ENCODE peak calls at places on chromosomes 16 and 17, in ten cellular contexts. P is stimulated activated CD4-positive, alpha-beta T cell treated with anti-CD3 and anti-CD28 coated beads, Interleukin-1b, Interleukin-23, amount 100 ng/mL, for 1 hour; B is hippocampal formation; K is M059J; M is astrocyte; T is heart right ventricle; H is activated CD4-positive, alpha-beta T cell treated with anti-CD3 and anti-CD28 coated beads, Interleukin-2, amount 50 U/mL, for 48 hours; X is AG09309; U is T-helper 2 cell; L is left kidney. W is an unnamed sample.

GRCh38 chr17:47989700-47990099 is 18.8 kb downstream of the CDK5RAP3 start:
- DNase-seq in P (no peak), B (no peak), K (no peak), M (no peak), T (no peak), H (no peak), X (no peak), U (no peak), L (no peak), W (no peak)

GRCh38 chr17:8326591-8327583 is 12.8 kb upstream of the ODF4 start:
- DNase-seq in P (no peak), B (no peak), K (peak), M (peak), T (peak), H (peak), X (no peak), U (no peak), L (peak), W (peak)

GRCh38 chr17:37726891-37727780 is 17.7 kb downstream of the HNF1B start:
- DNase-seq in P (no peak), B (no peak), K (no peak), M (no peak), T (no peak), H (no peak), X (no peak), U (no peak), L (peak), W (no peak)

GRCh38 chr16:49631521-49632041 is 224.3 kb downstream of the ZNF423 start:
- DNase-seq in P (no peak), B (no peak), K (peak), M (peak), T (no peak), H (no peak), X (peak), U (no peak), L (peak), W (no peak)

GRCh38 chr17:4476017-4476416 is 22.7 kb upstream of the SPNS2 start:
- DNase-seq in P (no peak), B (no peak), K (no peak), M (no peak), T (no peak), H (no peak), X (no peak), U (no peak), L (no peak), W (no peak)

GRCh38 chr17:17156107-17156506 is 50.0 kb downstream of the PLD6 start:
- DNase-seq in P (no peak), B (no peak), K (peak), M (peak), T (no peak), H (no peak), X (no peak), U (no peak), L (no peak), W (no peak)

GRCh38 chr16:87933140-87933495 is 3.2 kb downstream of the CA5A start:
- DNase-seq in P (no peak), B (no peak), K (no peak), M (no peak), T (no peak), H (no peak), X (no peak), U (no peak), L (no peak), W (no peak)

GRCh38 chr17:57600092-57600491 is 145.0 kb downstream of the CCDC182 start:
- DNase-seq in P (no peak), B (no peak), K (no peak), M (peak), T (no peak), H (no peak), X (no peak), U (no peak), L (no peak), W (no peak)

GRCh38 chr17:73494096-73494954 is 149.9 kb downstream of the SDK2 start:
- DNase-seq in P (no peak), B (no peak), K (no peak), M (no peak), T (no peak), H (no peak), X (no peak), U (no peak), L (no peak), W (no peak)

GRCh38 chr17:34663714-34664113 is 84.3 kb downstream of the TMEM132E start:
- DNase-seq in P (no peak), B (no peak), K (no peak), M (no peak), T (no peak), H (no peak), X (no peak), U (no peak), L (no peak), W (no peak)

GRCh38 chr16:56068314-56068713 is 123.0 kb upstream of the GNAO1 start:
- DNase-seq in P (no peak), B (no peak), K (no peak), M (no peak), T (no peak), H (no peak), X (no peak), U (no peak), L (peak), W (no peak)

GRCh38 chr17:50423553-50424159 is 2.4 kb upstream of the ACSF2 start:
- DNase-seq in P (no peak), B (no peak), K (peak), M (peak), T (no peak), H (no peak), X (peak), U (no peak), L (peak), W (no peak)

GRCh38 chr16:57682809-57683318 is 11.7 kb upstream of the DRC7 start:
- DNase-seq in P (no peak), B (no peak), K (no peak), M (no peak), T (no peak), H (no peak), X (no peak), U (no peak), L (no peak), W (no peak)

GRCh38 chr16:57141822-57142631 is 43.8 kb downstream of the PSME3IP1 start:
- DNase-seq in P (no peak), B (no peak), K (no peak), M (no peak), T (no peak), H (peak), X (no peak), U (no peak), L (peak), W (peak)

GRCh38 chr16:85686912-85687591 is 1.7 kb downstream of the GINS2 start:
- DNase-seq in P (no peak), B (no peak), K (no peak), M (no peak), T (no peak), H (peak), X (no peak), U (no peak), L (no peak), W (peak)

W was measured in naive thymus-derived CD8-positive, alpha-beta T cell.